ENCODE peak calls at places on chromosome 2, in seven cellular contexts. F is transverse colon, T is iPS DF 6.9, K is A549, Q is aorta, M is lower lobe of right lung, A is A673. U is an unnamed sample.

GRCh38 chr2:111667542-111668273 is 216.3 kb downstream of the ANAPC1 start:
- DNase-seq in Q (no peak), F (no peak), T (no peak), K (peak; percentile 42), M (no peak), A (peak; percentile 45), U (no peak)

GRCh38 chr2:152518656-152519580 is 183.9 kb downstream of the FMNL2 start:
- DNase-seq in A (no peak), K (no peak), F (no peak), M (no peak), T (no peak), Q (no peak), U (no peak)

GRCh38 chr2:120059483-120059882 is 46.6 kb downstream of the EPB41L5 start:
- DNase-seq in A (no peak), T (no peak), Q (no peak), K (no peak), M (no peak), F (no peak), U (no peak)

GRCh38 chr2:239955086-239955988 is 69.8 kb downstream of the NDUFA10 start:
- DNase-seq in K (no peak), M (peak; percentile 33), A (no peak), Q (peak; percentile 32), F (no peak), T (no peak), U (no peak)

GRCh38 chr2:100674671-100675070 is 111.9 kb downstream of the PDCL3 start:
- DNase-seq in K (no peak), F (no peak), A (no peak), M (no peak), Q (no peak), T (no peak), U (no peak)

GRCh38 chr2:128967666-128968065 is 649.0 kb upstream of the HS6ST1 start:
- DNase-seq in Q (no peak), A (no peak), F (no peak), K (no peak), T (no peak), M (no peak), U (no peak)

GRCh38 chr2:239216614-239217273 is 184.1 kb downstream of the HDAC4 start:
- DNase-seq in Q (no peak), F (no peak), K (no peak), M (no peak), A (no peak), T (no peak), U (no peak)

GRCh38 chr2:219207884-219208740 is 1.5 kb downstream of the ZFAND2B start:
- DNase-seq in F (no peak), A (peak; percentile 61), K (peak; percentile 39), T (no peak), Q (no peak), M (no peak), U (no peak)

GRCh38 chr2:73174941-73175662 is 27.3 kb upstream of the NOTO start:
- DNase-seq in F (no peak), K (no peak), Q (no peak), T (no peak), M (no peak), A (no peak), U (peak; percentile 29)

GRCh38 chr2:3759331-3759730 is 56.0 kb downstream of the DCDC2C start:
- DNase-seq in M (no peak), Q (no peak), F (no peak), T (no peak), A (no peak), K (no peak), U (no peak)

GRCh38 chr2:196131384-196131861 is 40.0 kb downstream of the STK17B start:
- DNase-seq in A (peak; percentile 59), T (peak; percentile 47), K (peak; percentile 66), F (peak; percentile 57), Q (peak; percentile 53), M (peak; percentile 55), U (peak; percentile 88)

GRCh38 chr2:241762933-241763369 is 13.7 kb upstream of the GAL3ST2 start:
- DNase-seq in M (no peak), T (no peak), F (peak; percentile 38), K (no peak), A (no peak), Q (no peak), U (peak; percentile 59)

GRCh38 chr2:34105015-34105767 is 506.1 kb upstream of the FAM98A start:
- DNase-seq in A (peak; percentile 8), T (no peak), M (no peak), K (peak; percentile 10), F (no peak), Q (no peak), U (no peak)

GRCh38 chr2:197209742-197210408 is 100.7 kb downstream of the ANKRD44 start:
- DNase-seq in M (peak; percentile 59), K (no peak), A (no peak), Q (no peak), T (no peak), F (no peak), U (no peak)

GRCh38 chr2:136582631-136583205 is 182.6 kb upstream of the THSD7B start:
- DNase-seq in F (no peak), M (no peak), T (peak; percentile 2), Q (peak; percentile 48), K (peak; percentile 8), A (peak; percentile 32), U (peak; percentile 73)

GRCh38 chr2:205827809-205828208 is 145.5 kb downstream of the NRP2 start:
- DNase-seq in F (no peak), T (no peak), K (no peak), M (no peak), Q (no peak), A (no peak), U (no peak)

GRCh38 chr2:141021611-141022010 is 1109.2 kb downstream of the LRP1B start:
- DNase-seq in Q (no peak), K (no peak), M (no peak), A (no peak), F (no peak), T (no peak), U (no peak)

GRCh38 chr2:24793752-24794477 is 690 bp downstream of the CENPO start:
- DNase-seq in K (peak; percentile 42), T (no peak), A (peak; percentile 55), M (no peak), F (no peak), Q (no peak), U (peak; percentile 80)

GRCh38 chr2:126700677-126701076 is 44.7 kb downstream of the GYPC start:
- DNase-seq in K (peak; percentile 9), M (no peak), A (peak; percentile 5), T (no peak), Q (no peak), F (no peak), U (no peak)

GRCh38 chr2:157509755-157510154 is 65.9 kb upstream of the CYTIP start:
- DNase-seq in K (no peak), Q (no peak), F (no peak), A (no peak), T (no peak), M (no peak), U (peak; percentile 45)

GRCh38 chr2:157500334-157500733 is 56.4 kb upstream of the CYTIP start:
- DNase-seq in M (no peak), F (no peak), K (no peak), Q (no peak), T (no peak), A (no peak), U (no peak)

GRCh38 chr2:157501026-157501425 is 57.1 kb upstream of the CYTIP start:
- DNase-seq in M (no peak), K (no peak), Q (no peak), F (no peak), A (no peak), T (no peak), U (peak; percentile 19)

GRCh38 chr2:157508676-157509075 is 64.8 kb upstream of the CYTIP start:
- DNase-seq in F (no peak), M (no peak), Q (no peak), A (no peak), K (no peak), T (no peak), U (peak; percentile 13)

GRCh38 chr2:157504623-157505022 is 60.7 kb upstream of the CYTIP start:
- DNase-seq in K (no peak), M (no peak), A (no peak), F (peak; percentile 29), Q (no peak), T (no peak), U (no peak)
- H3K27ac ChIP-seq in K (no peak overlapping the region), M (no peak overlapping the region), A (no peak overlapping the region), F (peak overlapping the region; percentile 49), Q (no peak overlapping the region), T (no peak overlapping the region), U (no peak overlapping the region)

GRCh38 chr2:159612255-159612901 is 4.0 kb downstream of the BAZ2B start:
- DNase-seq in M (no peak), K (peak; percentile 20), A (peak; percentile 84), Q (no peak), F (no peak), T (no peak), U (peak; percentile 17)
- H3K4me3 ChIP-seq in M (peak overlapping the region; percentile 67), K (no peak overlapping the region), A (peak overlapping the region; percentile 27), Q (no peak overlapping the region), F (peak overlapping the region; percentile 89), T (no peak overlapping the region), U (no peak overlapping the region)

GRCh38 chr2:105990624-105991023 is 203.5 kb downstream of the UXS1 start:
- DNase-seq in F (no peak), M (no peak), Q (no peak), K (no peak), A (no peak), T (no peak), U (no peak)

DNA sequence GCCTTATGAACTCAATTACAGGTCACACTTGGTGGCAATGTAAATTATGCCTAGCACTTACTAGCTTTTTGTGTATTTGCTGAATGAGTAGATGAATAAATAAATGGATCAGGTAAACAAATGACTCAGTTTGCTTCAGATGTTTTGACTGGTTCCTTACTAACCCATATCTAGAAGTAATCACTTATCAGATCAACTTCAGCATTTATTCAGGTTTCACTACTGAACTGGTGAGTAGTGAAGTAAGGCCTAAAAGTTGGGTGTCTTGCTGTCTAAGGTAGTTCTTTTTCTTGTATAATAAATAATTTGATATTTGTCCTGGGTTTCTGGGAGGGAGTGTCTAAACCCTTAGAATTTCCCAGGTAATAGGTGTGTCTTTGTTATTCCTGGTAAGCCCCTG is 205.0 kb downstream of the UXS1 start:
- DNase-seq in F (no peak), Q (no peak), M (no peak), T (no peak), K (no peak), A (no peak), U (no peak)
- H3K9me3 ChIP-seq in F (peaks cover 17% of the 10 kb centered on the region), Q (peaks cover 2% of the 10 kb centered on the region), M (peaks cover under 1% of the 10 kb centered on the region), T (peaks cover 3% of the 10 kb centered on the region), K (no peaks in the 10 kb centered on the region), A (no peaks in the 10 kb centered on the region), U (peaks cover 6% of the 10 kb centered on the region)

DNA sequence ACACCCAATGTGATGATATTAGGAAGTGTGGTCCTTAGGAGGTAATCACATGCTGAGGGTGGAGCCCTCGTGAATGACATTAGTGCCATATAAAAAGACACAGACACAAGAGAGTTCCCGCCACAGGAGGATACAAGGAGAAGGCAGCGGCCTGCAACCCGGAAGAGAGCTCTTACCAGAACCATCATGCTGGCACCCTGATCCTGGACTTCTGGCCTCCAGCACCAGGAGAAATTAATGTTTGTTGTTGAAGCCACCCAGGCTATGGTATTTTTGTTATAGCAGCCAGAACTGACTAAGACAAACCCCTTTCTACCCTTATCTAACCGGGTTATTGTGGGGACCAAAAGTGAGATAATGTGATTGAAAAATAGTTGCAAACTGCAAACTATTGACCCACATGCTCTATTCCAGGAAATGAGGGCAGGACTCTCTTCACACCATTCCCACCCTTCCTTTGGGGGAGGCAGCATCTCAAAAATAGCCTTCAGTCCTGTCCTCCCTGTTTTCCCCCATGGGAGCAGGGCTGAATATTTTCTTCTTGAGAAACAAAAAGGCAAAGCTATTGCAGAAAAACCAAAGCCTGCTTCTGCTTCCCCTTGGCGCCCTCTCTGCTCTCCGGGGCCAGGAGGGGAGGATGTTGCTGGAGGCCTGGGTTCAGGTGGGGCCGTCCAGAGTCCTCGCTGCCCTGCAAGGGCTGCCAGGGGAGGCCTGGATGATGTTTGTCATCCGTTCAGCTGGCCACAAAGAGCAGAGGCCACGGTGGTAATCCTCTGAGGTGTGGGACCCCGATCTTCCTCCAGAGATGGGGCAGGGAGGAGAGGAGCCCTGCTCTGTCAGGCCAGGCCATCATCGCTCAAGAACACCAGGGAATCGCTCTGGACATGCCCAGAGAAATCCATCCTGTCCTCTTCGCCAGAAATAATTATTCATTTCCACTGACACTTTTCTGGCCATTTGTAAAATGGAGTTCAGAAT is 73.8 kb upstream of the HAAO start:
- DNase-seq in K (no peak), T (no peak), Q (peak; percentile 80), F (no peak), A (no peak), M (no peak), U (no peak)
- H3K27ac ChIP-seq in K (no peak overlapping the region), T (no peak overlapping the region), Q (peak overlapping the region; percentile 79), F (peak overlapping the region; percentile 31), A (no peak overlapping the region), M (peak overlapping the region; percentile 72), U (no peak overlapping the region)